ENCODE peak calls at places on chromosome 17, in seven cellular contexts. B is sciatic nerve; E is NCI-H345; N is stimulated activated CD4-positive, alpha-beta T cell treated with anti-CD3 and anti-CD28 coated beads, Interleukin-2, amount 100 ng/mL, for 48 hours; M is NCI-H460; I is skeletal muscle cell; T is lower lobe of right lung. A is an unnamed sample.
A peak's percentile ranks its signal among the peaks of the same experiment; 100 is the strongest.

GRCh38 chr17:48723555-48724239 is 712 bp downstream of the PRAC2 start:
- DNase-seq in N (no peak), E (no peak), I (no peak), B (no peak), M (no peak), T (no peak), A (no peak)

GRCh38 chr17:62790554-62790953 is 17.6 kb downstream of the MARCHF10 start:
- DNase-seq in T (no peak), B (no peak), E (peak; percentile 22), M (peak; percentile 87), N (no peak), I (peak; percentile 75), A (peak; percentile 62)

GRCh38 chr17:43878260-43879082 is 28.9 kb downstream of the MPP2 start:
- DNase-seq in E (peak; percentile 42), T (peak; percentile 77), M (peak; percentile 61), B (peak; percentile 80), I (peak; percentile 75), N (peak; percentile 72), A (peak; percentile 79)

GRCh38 chr17:56771563-56771962 is 62.2 kb downstream of the C17orf67 start:
- DNase-seq in M (no peak), I (no peak), T (no peak), E (no peak), N (no peak), B (no peak), A (no peak)

GRCh38 chr17:27756467-27757371 is 43.6 kb downstream of the NOS2 start:
- DNase-seq in T (no peak), N (peak; percentile 68), E (peak; percentile 24), B (no peak), I (no peak), M (peak; percentile 65), A (peak; percentile 7)

GRCh38 chr17:28385037-28385797 is 13.7 kb downstream of the SARM1 start:
- DNase-seq in N (no peak), M (no peak), T (peak; percentile 66), E (no peak), B (no peak), I (no peak), A (no peak)

GRCh38 chr17:30970757-30971567 is at the start of gene RNF135:
- DNase-seq in I (peak; percentile 57), N (peak; percentile 51), E (no peak), T (peak; percentile 90), B (peak; percentile 89), M (peak; percentile 89), A (peak; percentile 72)

GRCh38 chr17:13919818-13920217 is 149.5 kb upstream of the COX10 start:
- DNase-seq in T (no peak), N (no peak), E (no peak), I (no peak), B (no peak), M (no peak), A (no peak)

GRCh38 chr17:8153550-8153956 is 1.3 kb upstream of the PER1 start:
- DNase-seq in B (peak; percentile 85), I (peak; percentile 96), N (peak; percentile 50), E (no peak), M (no peak), T (peak; percentile 81), A (peak; percentile 85)

GRCh38 chr17:17495448-17496188 is 577 bp downstream of the RASD1 start:
- DNase-seq in B (peak; percentile 73), T (peak; percentile 62), E (no peak), N (peak; percentile 23), M (no peak), I (no peak), A (no peak)

GRCh38 chr17:82889496-82890338 is 49.9 kb upstream of the ZNF750 start:
- DNase-seq in I (no peak), T (peak; percentile 82), E (no peak), N (no peak), B (no peak), M (no peak), A (no peak)

GRCh38 chr17:64063766-64064224 is 43.4 kb upstream of the ICAM2 start:
- DNase-seq in B (peak; percentile 71), M (no peak), T (peak; percentile 90), E (peak; percentile 18), N (peak; percentile 44), I (no peak), A (no peak)

GRCh38 chr17:1785925-1786324 is 24.1 kb downstream of the SERPINF1 start:
- DNase-seq in B (no peak), N (no peak), M (no peak), T (peak; percentile 54), E (no peak), I (no peak), A (no peak)

GRCh38 chr17:74566132-74566753 is 1.1 kb downstream of the CD300H start:
- DNase-seq in I (no peak), E (no peak), T (no peak), N (peak; percentile 21), M (peak; percentile 48), B (no peak), A (no peak)

GRCh38 chr17:57264776-57265175 is 8.5 kb downstream of the MSI2 start:
- DNase-seq in T (no peak), M (no peak), B (no peak), E (no peak), N (no peak), I (no peak), A (no peak)

GRCh38 chr17:59406808-59407381 is 75.4 kb downstream of the YPEL2 start:
- DNase-seq in T (no peak), B (no peak), M (no peak), E (no peak), N (no peak), I (peak; percentile 36), A (peak; percentile 51)

GRCh38 chr17:64723781-64724180 is 61.7 kb upstream of the SMURF2 start:
- DNase-seq in E (no peak), M (no peak), N (no peak), B (no peak), T (no peak), I (no peak), A (no peak)

GRCh38 chr17:73003487-73003886 is 89.0 kb downstream of the SLC39A11 start:
- DNase-seq in I (no peak), M (no peak), B (no peak), N (no peak), E (no peak), T (no peak), A (no peak)

GRCh38 chr17:56074366-56074765 is 78.9 kb upstream of the ANKFN1 start:
- DNase-seq in T (no peak), B (no peak), N (no peak), M (no peak), E (no peak), I (peak; percentile 7), A (no peak)

GRCh38 chr17:57090560-57091185 is 5.6 kb downstream of the AKAP1 start:
- DNase-seq in T (no peak), I (no peak), M (no peak), E (no peak), B (no peak), N (no peak), A (no peak)

GRCh38 chr17:59155439-59156177 is at the start of gene PRR11:
- DNase-seq in E (no peak), T (peak; percentile 95), M (peak; percentile 100), I (peak; percentile 100), B (peak; percentile 94), N (peak; percentile 79), A (peak; percentile 100)